ENCODE peak calls at places on chromosomes 13 and 19, in four cellular contexts. I, V, M and J are unnamed samples.
A peak's percentile ranks its signal among the peaks of the same experiment; 100 is the strongest.

GRCh38 chr13:68713394-68713793 is 1394.2 kb upstream of the ATXN8OS start:
- DNase-seq in I (no peak), V (no peak), M (no peak), J (no peak)

GRCh38 chr13:113584870-113585671 is 518 bp downstream of the TFDP1 start:
- DNase-seq in I (no peak), V (no peak), M (no peak), J (peak; percentile 72)

GRCh38 chr13:51590966-51591627 is 6.8 kb downstream of the WDFY2 start:
- DNase-seq in I (peak; percentile 28), V (peak; percentile 30), M (no peak), J (no peak)

GRCh38 chr19:10006335-10006708 is 4.0 kb downstream of the COL5A3 start:
- DNase-seq in I (peak; percentile 66), V (peak; percentile 70), M (no peak), J (no peak)

GRCh38 chr19:18172331-18173053 is 1.1 kb upstream of the IFI30 start:
- DNase-seq in I (no peak), V (no peak), M (no peak), J (no peak)

GRCh38 chr13:35995136-35995535 is 136.0 kb downstream of the DCLK1 start:
- DNase-seq in I (no peak), V (no peak), M (no peak), J (no peak)

GRCh38 chr13:80166352-80166751 is 174.6 kb downstream of the SPRY2 start:
- DNase-seq in I (no peak), V (no peak), M (no peak), J (no peak)

GRCh38 chr13:71524245-71525002 is 342.6 kb downstream of the DACH1 start:
- DNase-seq in I (no peak), V (no peak), M (no peak), J (no peak)

GRCh38 chr19:13881231-13881691 is 4.3 kb downstream of the NANOS3 start:
- DNase-seq in I (no peak), V (no peak), M (no peak), J (no peak)

GRCh38 chr13:51168623-51169022 is 53.6 kb upstream of the FAM124A start:
- DNase-seq in I (no peak), V (no peak), M (no peak), J (no peak)

GRCh38 chr13:92436927-92437326 is 789.7 kb upstream of the GPC6 start:
- DNase-seq in I (no peak), V (no peak), M (no peak), J (no peak)

GRCh38 chr19:1261512-1261862 is 7.6 kb upstream of the CIRBP start:
- DNase-seq in I (no peak), V (peak; percentile 38), M (peak; percentile 52), J (no peak)

GRCh38 chr13:111577956-111578595 is 257.6 kb downstream of the TEX29 start:
- DNase-seq in I (no peak), V (no peak), M (no peak), J (no peak)

GRCh38 chr13:26473571-26474230 is 83.8 kb upstream of the WASF3 start:
- DNase-seq in I (no peak), V (no peak), M (no peak), J (no peak)

GRCh38 chr19:48393559-48394330 is at the start of gene GRIN2D:
- DNase-seq in I (no peak), V (no peak), M (peak; percentile 45), J (no peak)

GRCh38 chr19:19053508-19054314 is 10.1 kb upstream of the SLC25A42 start:
- DNase-seq in I (peak; percentile 61), V (peak; percentile 50), M (peak; percentile 68), J (peak; percentile 15)

GRCh38 chr13:113369881-113370280 is 6.0 kb upstream of the GRTP1 start:
- DNase-seq in I (no peak), V (no peak), M (no peak), J (no peak)

GRCh38 chr19:1813197-1813836 is 1.2 kb upstream of the ATP8B3 start:
- DNase-seq in I (peak; percentile 13), V (no peak), M (no peak), J (no peak)

GRCh38 chr13:113742000-113742441 is 17.0 kb upstream of the TMEM255B start:
- DNase-seq in I (no peak), V (no peak), M (peak; percentile 37), J (peak; percentile 33)

GRCh38 chr19:52190679-52191293 is 934 bp downstream of the PPP2R1A start:
- DNase-seq in I (no peak), V (peak; percentile 56), M (peak; percentile 28), J (no peak)

GRCh38 chr19:12946092-12946845 is 607 bp downstream of the RAD23A start:
- DNase-seq in I (peak; percentile 52), V (peak; percentile 69), M (peak; percentile 37), J (peak; percentile 82)

GRCh38 chr19:42512743-42513304 is 15.5 kb downstream of the CEACAM1 start:
- DNase-seq in I (no peak), V (no peak), M (no peak), J (no peak)

GRCh38 chr19:31658993-31659896 is 310.0 kb upstream of the TSHZ3 start:
- DNase-seq in I (no peak), V (no peak), M (no peak), J (no peak)

GRCh38 chr19:10295305-10295846 is 5.6 kb downstream of the ICAM5 start:
- DNase-seq in I (no peak), V (no peak), M (peak; percentile 75), J (no peak)

DNA sequence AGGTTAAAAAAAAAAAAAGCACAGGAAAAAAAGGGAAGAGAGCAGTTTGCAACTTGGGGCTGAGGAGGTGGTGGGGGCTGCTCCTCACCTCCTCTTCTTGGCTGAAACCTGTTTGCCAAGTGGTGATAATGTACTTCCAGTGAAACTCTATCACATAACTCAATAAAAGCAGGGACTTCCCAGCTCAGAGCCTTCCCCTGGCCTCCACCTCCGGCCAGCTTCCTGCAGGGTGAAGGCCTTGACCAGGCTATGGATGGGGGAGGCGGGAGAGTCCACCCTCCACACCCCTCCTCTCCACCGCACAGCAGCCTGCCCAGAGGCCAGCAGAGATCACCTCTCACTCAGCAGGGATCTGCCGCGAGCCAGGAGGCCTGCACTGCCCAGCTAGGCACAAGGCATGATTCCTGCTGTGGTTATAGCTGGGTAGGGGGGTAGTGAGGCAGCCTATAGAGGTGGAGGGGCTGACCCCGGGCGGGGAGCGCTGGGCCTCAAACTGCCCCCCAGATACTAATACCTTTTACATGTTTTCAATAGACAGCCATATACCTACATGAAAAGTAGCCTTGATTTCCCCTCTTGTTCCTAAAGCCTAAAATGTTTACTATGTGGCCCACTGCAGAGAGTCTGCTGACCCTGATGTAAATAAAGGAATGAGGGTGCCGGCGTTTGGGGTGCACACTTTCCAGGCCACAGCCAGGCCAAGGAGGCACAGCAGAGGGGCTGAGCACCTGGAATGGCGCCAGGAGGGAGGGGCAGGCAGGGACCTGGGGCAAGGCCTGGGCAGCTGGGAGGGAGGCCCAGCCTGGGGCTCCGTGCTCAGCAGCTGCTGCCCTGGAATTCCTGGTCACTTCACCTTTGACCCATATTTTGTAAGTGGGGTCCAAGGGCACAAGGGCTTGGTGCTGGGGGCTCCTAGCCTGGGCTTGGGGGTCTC is 10.3 kb downstream of the ZNF787 start:
- DNase-seq in I (no peak), V (peak; percentile 64), M (no peak), J (no peak)
- H3K4me1 ChIP-seq in I (no peaks in the 10 kb centered on the region), V (peaks cover 86% of the 10 kb centered on the region), M (peaks cover 23% of the 10 kb centered on the region), J (no peaks in the 10 kb centered on the region)

GRCh38 chr13:46592410-46592809 is 39.4 kb downstream of the LRCH1 start:
- DNase-seq in I (no peak), V (no peak), M (no peak), J (no peak)

GRCh38 chr13:46586766-46587509 is 34.0 kb downstream of the LRCH1 start:
- DNase-seq in I (no peak), V (no peak), M (no peak), J (no peak)

GRCh38 chr13:46593403-46593802 is 40.4 kb downstream of the LRCH1 start:
- DNase-seq in I (no peak), V (no peak), M (peak; percentile 67), J (no peak)

GRCh38 chr13:46582190-46582589 is 29.2 kb downstream of the LRCH1 start:
- DNase-seq in I (no peak), V (no peak), M (no peak), J (no peak)

GRCh38 chr13:46588019-46588418 is 35.0 kb downstream of the LRCH1 start:
- DNase-seq in I (no peak), V (no peak), M (no peak), J (no peak)
- H3K4me1 ChIP-seq in I (peaks cover 6% of the 10 kb centered on the region), V (peaks cover 88% of the 10 kb centered on the region), M (peaks cover 13% of the 10 kb centered on the region), J (no peaks in the 10 kb centered on the region)

GRCh38 chr19:4692275-4693077 is 22.3 kb upstream of the MYDGF start:
- DNase-seq in I (no peak), V (no peak), M (no peak), J (no peak)
- H3K4me1 ChIP-seq in I (no peaks in the 10 kb centered on the region), V (peaks cover 24% of the 10 kb centered on the region), M (no peaks in the 10 kb centered on the region), J (peaks cover 38% of the 10 kb centered on the region)

DNA sequence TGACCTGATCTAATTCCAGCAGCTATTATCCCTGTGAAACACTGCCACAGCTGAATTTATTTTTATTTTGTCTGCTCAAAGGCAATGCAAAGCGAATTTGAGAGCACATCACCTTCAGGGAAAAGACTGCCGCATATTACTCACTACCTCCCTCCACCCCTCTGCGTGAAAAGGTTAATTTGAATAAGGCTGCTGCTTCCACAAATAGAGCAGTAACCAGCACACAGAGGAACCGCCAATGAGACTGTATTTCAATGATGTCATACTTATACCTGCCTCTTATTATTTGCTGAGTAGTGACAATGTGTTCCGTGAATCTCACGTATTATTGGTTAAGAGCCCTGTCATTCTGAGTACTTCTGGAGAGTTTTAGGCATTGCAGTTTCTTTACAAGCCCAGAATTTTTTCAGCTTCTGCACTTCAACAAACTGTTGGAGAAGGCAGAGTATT is 156.1 kb upstream of the KLF12 start:
- DNase-seq in I (peak; percentile 40), V (peak; percentile 55), M (peak; percentile 69), J (peak; percentile 15)
- H3K4me1 ChIP-seq in I (no peaks in the 10 kb centered on the region), V (peaks cover 38% of the 10 kb centered on the region), M (peaks cover 45% of the 10 kb centered on the region), J (no peaks in the 10 kb centered on the region)

GRCh38 chr13:90835826-90836225 is 511.7 kb upstream of the MIR17HG start:
- DNase-seq in I (no peak), V (no peak), M (no peak), J (no peak)

GRCh38 chr13:90830782-90831181 is 516.7 kb upstream of the MIR17HG start:
- DNase-seq in I (no peak), V (no peak), M (no peak), J (no peak)

GRCh38 chr13:90838561-90838960 is 508.9 kb upstream of the MIR17HG start:
- DNase-seq in I (no peak), V (no peak), M (no peak), J (no peak)

GRCh38 chr13:90839061-90839460 is 508.4 kb upstream of the MIR17HG start:
- DNase-seq in I (no peak), V (no peak), M (no peak), J (no peak)

DNA sequence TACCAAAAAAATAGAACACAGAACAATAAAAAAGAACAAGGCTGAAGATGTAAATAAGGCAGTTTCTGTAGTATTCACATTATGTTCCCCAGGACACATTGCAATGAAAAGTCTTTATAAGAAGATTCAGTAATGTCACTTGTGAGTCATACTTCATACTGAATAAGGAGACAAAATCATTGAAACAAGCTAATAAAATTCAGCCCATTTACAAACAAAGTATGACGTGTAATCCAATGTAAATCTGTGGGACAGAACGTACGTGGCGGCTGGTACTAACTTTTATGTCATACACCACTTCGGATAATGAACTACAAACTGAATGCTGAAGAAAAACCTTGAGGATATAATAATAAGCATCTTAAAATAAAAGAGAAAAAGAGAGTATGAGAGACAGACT is 512.8 kb upstream of the MIR17HG start:
- DNase-seq in I (no peak), V (no peak), M (no peak), J (no peak)
- H3K4me1 ChIP-seq in I (no peaks in the 10 kb centered on the region), V (no peaks in the 10 kb centered on the region), M (no peaks in the 10 kb centered on the region), J (no peaks in the 10 kb centered on the region)